ENCODE peak calls at places on chromosomes 11 and 22, in seven cellular contexts. D is aorta; R is OCI-LY7; S is CD8-positive, alpha-beta T cell; N is heart left ventricle; L is Caco-2; P is endodermal cell. H is an unnamed sample.

GRCh38 chr11:46271875-46272815 is 5.3 kb upstream of the CREB3L1 start:
- DNase-seq in D (no peak), R (no peak), S (no peak), N (no peak), L (no peak), P (no peak), H (no peak)

GRCh38 chr11:74249496-74249895 is 61.9 kb downstream of the P4HA3 start:
- DNase-seq in D (no peak), R (no peak), S (no peak), N (no peak), L (no peak), P (no peak), H (no peak)

GRCh38 chr11:61923166-61924015 is 6.0 kb upstream of the RAB3IL1 start:
- DNase-seq in D (peak; percentile 87), R (no peak), S (no peak), N (peak; percentile 71), L (peak; percentile 92), P (peak; percentile 81), H (peak; percentile 88)

GRCh38 chr22:31099386-31099785 is 8.0 kb downstream of the SELENOM start:
- DNase-seq in D (no peak), R (no peak), S (no peak), N (no peak), L (no peak), P (no peak), H (no peak)

GRCh38 chr22:23292453-23293350 is 112.4 kb downstream of the BCR start:
- DNase-seq in D (no peak), R (no peak), S (no peak), N (no peak), L (no peak), P (no peak), H (peak; percentile 46)

GRCh38 chr11:2531987-2532703 is 87.3 kb downstream of the KCNQ1 start:
- DNase-seq in D (peak; percentile 59), R (no peak), S (no peak), N (peak; percentile 39), L (peak; percentile 38), P (no peak), H (peak; percentile 78)

GRCh38 chr11:75324740-75325139 is 26.7 kb downstream of the ARRB1 start:
- DNase-seq in D (no peak), R (no peak), S (no peak), N (no peak), L (no peak), P (no peak), H (no peak)

GRCh38 chr11:128502736-128503135 is 84.6 kb downstream of the ETS1 start:
- DNase-seq in D (no peak), R (no peak), S (no peak), N (peak; percentile 39), L (no peak), P (no peak), H (no peak)

GRCh38 chr11:125153837-125154236 is 10.7 kb upstream of the PKNOX2 start:
- DNase-seq in D (no peak), R (no peak), S (no peak), N (no peak), L (peak; percentile 13), P (peak; percentile 23), H (no peak)

GRCh38 chr11:126969865-126970479 is 30.6 kb downstream of the KIRREL3 start:
- DNase-seq in D (no peak), R (no peak), S (no peak), N (no peak), L (no peak), P (peak; percentile 58), H (no peak)

GRCh38 chr22:25704701-25705100 is 37.3 kb upstream of the MYO18B start:
- DNase-seq in D (no peak), R (no peak), S (no peak), N (no peak), L (no peak), P (no peak), H (no peak)

GRCh38 chr11:3380706-3381570 is 2.0 kb upstream of the ZNF195 start:
- DNase-seq in D (peak; percentile 55), R (no peak), S (no peak), N (no peak), L (no peak), P (peak; percentile 76), H (no peak)

GRCh38 chr11:23932485-23932898 is 564.4 kb upstream of the LUZP2 start:
- DNase-seq in D (no peak), R (no peak), S (no peak), N (no peak), L (no peak), P (no peak), H (no peak)

GRCh38 chr11:7538466-7539454 is 25.0 kb downstream of the PPFIBP2 start:
- DNase-seq in D (no peak), R (no peak), S (no peak), N (no peak), L (no peak), P (no peak), H (no peak)

GRCh38 chr22:31983911-31984661 is 39.8 kb downstream of the YWHAH start:
- DNase-seq in D (no peak), R (no peak), S (no peak), N (no peak), L (no peak), P (no peak), H (no peak)

GRCh38 chr11:115279831-115280761 is 224.1 kb downstream of the CADM1 start:
- DNase-seq in D (no peak), R (no peak), S (no peak), N (no peak), L (peak; percentile 46), P (no peak), H (no peak)

GRCh38 chr11:122748968-122749687 is 89.2 kb upstream of the CRTAM start:
- DNase-seq in D (peak; percentile 58), R (peak; percentile 70), S (peak; percentile 35), N (peak; percentile 39), L (no peak), P (no peak), H (no peak)

DNA sequence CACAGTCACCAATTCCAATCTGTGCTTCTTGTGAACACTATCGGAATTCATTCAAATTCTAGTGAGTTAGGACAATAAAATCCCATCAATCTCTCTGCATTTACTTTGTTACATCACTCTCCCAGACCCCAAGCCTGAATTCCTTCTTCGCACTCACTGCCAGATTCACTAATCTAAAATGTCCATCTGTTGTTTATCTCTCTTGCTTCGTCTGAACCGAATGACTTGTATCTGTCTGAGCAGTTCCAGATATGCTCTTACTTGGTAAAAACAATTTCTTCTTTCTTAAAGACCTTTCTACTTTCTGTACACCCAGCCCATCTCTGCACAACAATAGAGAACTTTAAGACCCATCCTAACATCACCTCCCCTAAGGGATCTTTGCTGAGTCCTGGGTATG is 7.0 kb downstream of the MMP10 start:
- DNase-seq in D (no peak), R (no peak), S (no peak), N (no peak), L (no peak), P (no peak), H (no peak)
- H3K4me1 ChIP-seq in D (no peaks in the 10 kb centered on the region), R (no peaks in the 10 kb centered on the region), S (no peaks in the 10 kb centered on the region), N (no peaks in the 10 kb centered on the region), L (no peaks in the 10 kb centered on the region), P (no peaks in the 10 kb centered on the region), H (no peaks in the 10 kb centered on the region)

GRCh38 chr22:36385491-36386350 is 2.0 kb downstream of the MYH9 start:
- DNase-seq in D (peak; percentile 68), R (peak; percentile 67), S (no peak), N (peak; percentile 64), L (no peak), P (no peak), H (peak; percentile 85)

GRCh38 chr22:36383110-36383581 is 4.6 kb downstream of the MYH9 start:
- DNase-seq in D (no peak), R (peak; percentile 77), S (no peak), N (no peak), L (no peak), P (no peak), H (no peak)

GRCh38 chr22:36386900-36387663 is 685 bp downstream of the MYH9 start:
- DNase-seq in D (peak; percentile 90), R (peak; percentile 76), S (no peak), N (peak; percentile 80), L (no peak), P (peak; percentile 53), H (peak; percentile 93)

GRCh38 chr22:36386351-36386899 is 1.3 kb downstream of the MYH9 start:
- DNase-seq in D (peak; percentile 69), R (peak; percentile 55), S (no peak), N (peak; percentile 38), L (no peak), P (no peak), H (peak; percentile 92)

GRCh38 chr22:36384766-36385400 is 2.9 kb downstream of the MYH9 start:
- DNase-seq in D (no peak), R (peak; percentile 79), S (no peak), N (no peak), L (no peak), P (peak; percentile 75), H (no peak)
- H3K4me1 ChIP-seq in D (no peaks in the 10 kb centered on the region), R (peaks cover 70% of the 10 kb centered on the region), S (peaks cover 52% of the 10 kb centered on the region), N (peaks cover 55% of the 10 kb centered on the region), L (peaks cover 21% of the 10 kb centered on the region), P (peaks cover 8% of the 10 kb centered on the region), H (peaks cover 28% of the 10 kb centered on the region)

GRCh38 chr11:85947431-85948272 is 92.5 kb downstream of the CCDC83 start:
- DNase-seq in D (no peak), R (no peak), S (no peak), N (no peak), L (no peak), P (no peak), H (no peak)

GRCh38 chr11:85948884-85949283 is 93.7 kb downstream of the CCDC83 start:
- DNase-seq in D (no peak), R (no peak), S (no peak), N (no peak), L (no peak), P (no peak), H (no peak)

GRCh38 chr11:85945788-85946187 is 90.6 kb downstream of the CCDC83 start:
- DNase-seq in D (no peak), R (no peak), S (no peak), N (no peak), L (no peak), P (no peak), H (no peak)

GRCh38 chr11:85945296-85945695 is 90.1 kb downstream of the CCDC83 start:
- DNase-seq in D (no peak), R (peak; percentile 58), S (no peak), N (no peak), L (no peak), P (no peak), H (no peak)

DNA sequence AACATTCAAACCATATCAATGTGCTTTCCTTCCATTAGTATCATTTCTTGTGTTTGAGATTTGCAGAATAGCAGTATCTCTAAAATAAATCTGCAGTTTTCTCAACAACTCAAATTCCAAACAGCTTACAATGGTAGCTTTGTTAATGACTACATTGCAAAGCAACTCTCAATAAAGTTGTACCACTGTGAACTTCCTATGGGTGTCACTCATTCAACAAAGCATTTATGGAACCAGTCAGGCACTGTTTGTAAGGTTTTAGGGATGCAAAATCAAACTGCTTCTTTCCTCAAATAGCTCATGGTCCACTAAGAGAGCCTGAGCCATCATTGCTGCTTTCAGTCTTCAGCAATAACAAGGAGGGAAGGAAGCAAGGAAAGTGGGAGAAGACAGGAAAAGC is 91.0 kb downstream of the CCDC83 start:
- DNase-seq in D (no peak), R (no peak), S (no peak), N (no peak), L (no peak), P (no peak), H (no peak)
- H3K4me1 ChIP-seq in D (no peaks in the 10 kb centered on the region), R (no peaks in the 10 kb centered on the region), S (no peaks in the 10 kb centered on the region), N (peaks cover 36% of the 10 kb centered on the region), L (peaks cover 9% of the 10 kb centered on the region), P (no peaks in the 10 kb centered on the region), H (peaks cover 16% of the 10 kb centered on the region)

DNA sequence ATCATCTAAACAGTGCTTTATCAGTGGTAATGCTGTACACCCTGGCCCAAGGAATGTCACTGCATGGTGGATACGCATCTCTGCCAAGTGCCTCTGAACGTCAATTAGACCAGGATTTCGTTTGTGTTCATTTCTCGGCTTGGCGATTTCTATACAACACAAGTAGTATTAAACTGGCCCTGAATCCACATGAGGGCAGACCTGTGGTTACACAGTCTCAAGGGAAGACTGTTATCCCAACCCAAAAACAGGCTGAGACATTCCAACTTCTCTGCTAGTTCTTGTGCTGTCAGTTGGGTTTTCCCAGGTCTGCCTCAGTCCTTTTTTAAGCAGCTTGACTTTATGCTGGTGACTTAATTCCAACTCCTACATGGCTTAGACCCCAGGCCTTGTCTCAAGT is 58.1 kb downstream of the HIRA start:
- DNase-seq in D (no peak), R (no peak), S (no peak), N (no peak), L (no peak), P (no peak), H (no peak)
- H3K4me1 ChIP-seq in D (no peaks in the 10 kb centered on the region), R (no peaks in the 10 kb centered on the region), S (no peaks in the 10 kb centered on the region), N (no peaks in the 10 kb centered on the region), L (no peaks in the 10 kb centered on the region), P (no peaks in the 10 kb centered on the region), H (no peaks in the 10 kb centered on the region)

H was measured in kidney.